ENCODE peak calls at places on chromosomes 2 and 18, in five cellular contexts. One of them, this sample, is unnamed.

GRCh38 chr18:47800192-47800591 is 130.3 kb downstream of the SMAD2 start:
- DNase-seq in AG04449: no peak
- DNase-seq in H4: no peak
- DNase-seq in type B pancreatic cell: no peak
- DNase-seq in stimulated activated CD4-positive, alpha-beta T cell treated with anti-CD3 and anti-CD28 coated beads, Interleukin-2, amount 100 ng/mL, for 48 hours: no peak
- DNase-seq in this sample: no peak

GRCh38 chr2:194822097-194822496 is 834.9 kb upstream of the SLC39A10 start:
- DNase-seq in AG04449: no peak
- DNase-seq in H4: no peak
- DNase-seq in type B pancreatic cell: no peak
- DNase-seq in stimulated activated CD4-positive, alpha-beta T cell treated with anti-CD3 and anti-CD28 coated beads, Interleukin-2, amount 100 ng/mL, for 48 hours: no peak
- DNase-seq in this sample: no peak

GRCh38 chr18:9619990-9620389 is 5.6 kb upstream of the PPP4R1 start:
- DNase-seq in AG04449: no peak
- DNase-seq in H4: peak
- DNase-seq in type B pancreatic cell: no peak
- DNase-seq in stimulated activated CD4-positive, alpha-beta T cell treated with anti-CD3 and anti-CD28 coated beads, Interleukin-2, amount 100 ng/mL, for 48 hours: no peak
- DNase-seq in this sample: no peak

GRCh38 chr2:129864719-129865118 is 114.7 kb upstream of the RAB6C start:
- DNase-seq in AG04449: no peak
- DNase-seq in H4: no peak
- DNase-seq in type B pancreatic cell: no peak
- DNase-seq in stimulated activated CD4-positive, alpha-beta T cell treated with anti-CD3 and anti-CD28 coated beads, Interleukin-2, amount 100 ng/mL, for 48 hours: no peak
- DNase-seq in this sample: no peak

GRCh38 chr2:70726947-70727725 is 40.9 kb downstream of the ADD2 start:
- DNase-seq in AG04449: no peak
- DNase-seq in H4: no peak
- DNase-seq in type B pancreatic cell: no peak
- DNase-seq in stimulated activated CD4-positive, alpha-beta T cell treated with anti-CD3 and anti-CD28 coated beads, Interleukin-2, amount 100 ng/mL, for 48 hours: no peak
- DNase-seq in this sample: no peak

GRCh38 chr2:52877703-52878102 is 889.9 kb upstream of the CHAC2 start:
- DNase-seq in AG04449: no peak
- DNase-seq in H4: peak
- DNase-seq in type B pancreatic cell: no peak
- DNase-seq in stimulated activated CD4-positive, alpha-beta T cell treated with anti-CD3 and anti-CD28 coated beads, Interleukin-2, amount 100 ng/mL, for 48 hours: no peak
- DNase-seq in this sample: no peak

GRCh38 chr2:143807677-143808076 is 678.5 kb downstream of the ARHGAP15 start:
- DNase-seq in AG04449: no peak
- DNase-seq in H4: no peak
- DNase-seq in type B pancreatic cell: no peak
- DNase-seq in stimulated activated CD4-positive, alpha-beta T cell treated with anti-CD3 and anti-CD28 coated beads, Interleukin-2, amount 100 ng/mL, for 48 hours: no peak
- DNase-seq in this sample: no peak

GRCh38 chr2:70094171-70094977 is 7.1 kb downstream of the PCBP1 start:
- DNase-seq in AG04449: no peak
- DNase-seq in H4: no peak
- DNase-seq in type B pancreatic cell: no peak
- DNase-seq in stimulated activated CD4-positive, alpha-beta T cell treated with anti-CD3 and anti-CD28 coated beads, Interleukin-2, amount 100 ng/mL, for 48 hours: no peak
- DNase-seq in this sample: no peak

GRCh38 chr2:238102865-238103264 is 2.7 kb downstream of the ESPNL start:
- DNase-seq in AG04449: no peak
- DNase-seq in H4: no peak
- DNase-seq in type B pancreatic cell: no peak
- DNase-seq in stimulated activated CD4-positive, alpha-beta T cell treated with anti-CD3 and anti-CD28 coated beads, Interleukin-2, amount 100 ng/mL, for 48 hours: no peak
- DNase-seq in this sample: no peak

GRCh38 chr2:79980816-79981215 is 323.7 kb downstream of the LRRTM1 start:
- DNase-seq in AG04449: no peak
- DNase-seq in H4: no peak
- DNase-seq in type B pancreatic cell: no peak
- DNase-seq in stimulated activated CD4-positive, alpha-beta T cell treated with anti-CD3 and anti-CD28 coated beads, Interleukin-2, amount 100 ng/mL, for 48 hours: no peak
- DNase-seq in this sample: no peak

GRCh38 chr2:72619622-72620021 is 206.2 kb downstream of the EXOC6B start:
- DNase-seq in AG04449: no peak
- DNase-seq in H4: no peak
- DNase-seq in type B pancreatic cell: no peak
- DNase-seq in stimulated activated CD4-positive, alpha-beta T cell treated with anti-CD3 and anti-CD28 coated beads, Interleukin-2, amount 100 ng/mL, for 48 hours: no peak
- DNase-seq in this sample: no peak

GRCh38 chr2:221282386-221282785 is 289.7 kb downstream of the EPHA4 start:
- DNase-seq in AG04449: no peak
- DNase-seq in H4: no peak
- DNase-seq in type B pancreatic cell: no peak
- DNase-seq in stimulated activated CD4-positive, alpha-beta T cell treated with anti-CD3 and anti-CD28 coated beads, Interleukin-2, amount 100 ng/mL, for 48 hours: no peak
- DNase-seq in this sample: no peak

GRCh38 chr2:176643711-176644110 is 374.5 kb downstream of the MTX2 start:
- DNase-seq in AG04449: no peak
- DNase-seq in H4: no peak
- DNase-seq in type B pancreatic cell: no peak
- DNase-seq in stimulated activated CD4-positive, alpha-beta T cell treated with anti-CD3 and anti-CD28 coated beads, Interleukin-2, amount 100 ng/mL, for 48 hours: no peak
- DNase-seq in this sample: no peak

GRCh38 chr2:73827018-73827417 is 1.7 kb upstream of the STAMBP start:
- DNase-seq in AG04449: no peak
- DNase-seq in H4: no peak
- DNase-seq in type B pancreatic cell: no peak
- DNase-seq in stimulated activated CD4-positive, alpha-beta T cell treated with anti-CD3 and anti-CD28 coated beads, Interleukin-2, amount 100 ng/mL, for 48 hours: no peak
- DNase-seq in this sample: no peak

GRCh38 chr18:45169610-45170009 is 445.7 kb upstream of the SLC14A2 start:
- DNase-seq in AG04449: peak
- DNase-seq in H4: peak
- DNase-seq in type B pancreatic cell: no peak
- DNase-seq in stimulated activated CD4-positive, alpha-beta T cell treated with anti-CD3 and anti-CD28 coated beads, Interleukin-2, amount 100 ng/mL, for 48 hours: no peak
- DNase-seq in this sample: no peak

GRCh38 chr2:143426296-143426695 is 297.1 kb downstream of the ARHGAP15 start:
- DNase-seq in AG04449: peak
- DNase-seq in H4: no peak
- DNase-seq in type B pancreatic cell: no peak
- DNase-seq in stimulated activated CD4-positive, alpha-beta T cell treated with anti-CD3 and anti-CD28 coated beads, Interleukin-2, amount 100 ng/mL, for 48 hours: no peak
- DNase-seq in this sample: no peak

GRCh38 chr18:36155960-36156757 is 26.5 kb downstream of the ELP2 start:
- DNase-seq in AG04449: no peak
- DNase-seq in H4: no peak
- DNase-seq in type B pancreatic cell: no peak
- DNase-seq in stimulated activated CD4-positive, alpha-beta T cell treated with anti-CD3 and anti-CD28 coated beads, Interleukin-2, amount 100 ng/mL, for 48 hours: no peak
- DNase-seq in this sample: no peak

GRCh38 chr18:67199993-67200617 is 316.4 kb downstream of the DSEL start:
- DNase-seq in AG04449: peak
- DNase-seq in H4: peak
- DNase-seq in type B pancreatic cell: no peak
- DNase-seq in stimulated activated CD4-positive, alpha-beta T cell treated with anti-CD3 and anti-CD28 coated beads, Interleukin-2, amount 100 ng/mL, for 48 hours: no peak
- DNase-seq in this sample: no peak

This sample was measured in vagina.